ENCODE peak calls at places on chromosomes 2 and 18, in four cellular contexts. J is dorsolateral prefrontal cortex, S is brain microvascular endothelial cell, R is WERI-Rb-1. A is an unnamed sample.
A peak's percentile ranks its signal among the peaks of the same experiment; 100 is the strongest.

GRCh38 chr2:221833972-221834371 is 261.9 kb upstream of the EPHA4 start:
- DNase-seq in J (no peak), S (no peak), R (no peak), A (no peak)

GRCh38 chr2:212863185-212863588 is 288.2 kb downstream of the IKZF2 start:
- DNase-seq in J (no peak), S (peak; percentile 12), R (peak; percentile 46), A (no peak)

GRCh38 chr2:393711-394696 is 106.1 kb upstream of the ALKAL2 start:
- DNase-seq in J (no peak), S (peak; percentile 51), R (no peak), A (no peak)

GRCh38 chr18:9984025-9984424 is 70.2 kb downstream of the VAPA start:
- DNase-seq in J (no peak), S (no peak), R (no peak), A (no peak)

GRCh38 chr2:176117162-176117822 is 714 bp downstream of the HOXD10 start:
- DNase-seq in J (no peak), S (no peak), R (no peak), A (no peak)

GRCh38 chr2:121731366-121731765 is 5.3 kb downstream of the NIFK start:
- DNase-seq in J (no peak), S (no peak), R (no peak), A (no peak)

GRCh38 chr2:206856474-206856873 is 82.8 kb upstream of the CPO start:
- DNase-seq in J (no peak), S (peak; percentile 73), R (no peak), A (no peak)

GRCh38 chr18:805008-805754 is 6.9 kb downstream of the YES1 start:
- DNase-seq in J (no peak), S (no peak), R (no peak), A (no peak)

GRCh38 chr2:231707625-231708049 is 688 bp upstream of the PTMA start:
- DNase-seq in J (no peak), S (no peak), R (no peak), A (no peak)

GRCh38 chr2:149538138-149538833 is 49.3 kb downstream of the MMADHC start:
- DNase-seq in J (no peak), S (no peak), R (no peak), A (no peak)

GRCh38 chr2:74576830-74577229 is 22.3 kb downstream of the DOK1 start:
- DNase-seq in J (no peak), S (no peak), R (no peak), A (no peak)

GRCh38 chr2:193966590-193966989 is 1690.4 kb upstream of the SLC39A10 start:
- DNase-seq in J (no peak), S (peak; percentile 68), R (no peak), A (no peak)

GRCh38 chr2:191298306-191298705 is 53.1 kb downstream of the MYO1B start:
- DNase-seq in J (no peak), S (peak; percentile 50), R (no peak), A (no peak)

GRCh38 chr2:174683392-174683759 is 80.9 kb downstream of the CHRNA1 start:
- DNase-seq in J (no peak), S (peak; percentile 27), R (no peak), A (no peak)

GRCh38 chr2:158501301-158501700 is 44.5 kb downstream of the PKP4 start:
- DNase-seq in J (peak; percentile 83), S (no peak), R (no peak), A (no peak)

GRCh38 chr2:67256892-67257291 is 140.2 kb upstream of the ETAA1 start:
- DNase-seq in J (no peak), S (peak; percentile 25), R (no peak), A (no peak)

GRCh38 chr2:47198985-47199451 is 43.9 kb upstream of the STPG4 start:
- DNase-seq in J (no peak), S (peak; percentile 99), R (no peak), A (no peak)

GRCh38 chr18:74457043-74457742 is at the start of gene DIPK1C:
- DNase-seq in J (peak; percentile 67), S (no peak), R (no peak), A (no peak)

DNA sequence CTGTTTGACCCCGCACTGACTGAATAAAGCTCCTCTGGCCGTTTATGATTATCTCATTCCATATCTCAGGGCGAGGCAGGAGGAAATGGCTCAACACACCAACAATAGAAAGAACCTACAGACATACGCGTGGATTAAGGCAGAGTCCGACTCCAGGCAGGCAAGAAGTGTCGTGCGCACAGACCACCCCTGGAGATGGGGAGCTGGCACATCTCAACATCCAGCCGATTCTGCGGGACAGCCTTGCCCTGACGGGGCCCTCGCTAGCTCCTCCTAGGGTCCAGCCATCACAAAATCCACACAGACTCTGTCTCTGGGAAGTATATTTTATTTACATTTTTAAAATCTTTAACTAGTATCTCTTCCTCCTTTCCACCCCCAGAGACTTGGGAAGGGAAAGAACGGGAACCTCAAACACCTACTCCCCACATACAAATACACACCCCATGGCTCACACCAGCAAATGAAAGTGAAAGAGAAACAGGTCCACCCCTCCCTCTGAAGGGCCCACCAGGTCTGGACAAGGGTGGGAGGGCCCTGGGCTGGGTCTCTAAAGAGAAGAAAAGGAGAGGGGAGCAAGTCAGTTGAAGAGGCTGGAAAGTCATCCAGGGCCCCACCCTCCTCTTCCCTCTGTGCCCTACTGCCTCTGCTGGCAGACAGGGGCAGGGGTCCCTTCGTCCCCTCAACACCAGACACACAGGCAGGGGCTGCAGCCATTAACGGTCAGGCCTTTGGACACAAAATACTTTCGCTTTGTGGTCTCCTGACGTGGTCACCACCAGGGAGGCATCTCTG is 3.2 kb downstream of the GPBAR1 start:
- DNase-seq in J (no peak), S (no peak), R (no peak), A (no peak)
- TF ChIP-seq CTCF in J (no peak), S (peak; percentile 35), R (no peak), A (no peak)

GRCh38 chr18:49859006-49859359 is 45.6 kb upstream of the ACAA2 start:
- DNase-seq in J (no peak), S (no peak), R (no peak), A (no peak)
- TF ChIP-seq CTCF in J (no peak), S (no peak), R (no peak), A (no peak)

DNA sequence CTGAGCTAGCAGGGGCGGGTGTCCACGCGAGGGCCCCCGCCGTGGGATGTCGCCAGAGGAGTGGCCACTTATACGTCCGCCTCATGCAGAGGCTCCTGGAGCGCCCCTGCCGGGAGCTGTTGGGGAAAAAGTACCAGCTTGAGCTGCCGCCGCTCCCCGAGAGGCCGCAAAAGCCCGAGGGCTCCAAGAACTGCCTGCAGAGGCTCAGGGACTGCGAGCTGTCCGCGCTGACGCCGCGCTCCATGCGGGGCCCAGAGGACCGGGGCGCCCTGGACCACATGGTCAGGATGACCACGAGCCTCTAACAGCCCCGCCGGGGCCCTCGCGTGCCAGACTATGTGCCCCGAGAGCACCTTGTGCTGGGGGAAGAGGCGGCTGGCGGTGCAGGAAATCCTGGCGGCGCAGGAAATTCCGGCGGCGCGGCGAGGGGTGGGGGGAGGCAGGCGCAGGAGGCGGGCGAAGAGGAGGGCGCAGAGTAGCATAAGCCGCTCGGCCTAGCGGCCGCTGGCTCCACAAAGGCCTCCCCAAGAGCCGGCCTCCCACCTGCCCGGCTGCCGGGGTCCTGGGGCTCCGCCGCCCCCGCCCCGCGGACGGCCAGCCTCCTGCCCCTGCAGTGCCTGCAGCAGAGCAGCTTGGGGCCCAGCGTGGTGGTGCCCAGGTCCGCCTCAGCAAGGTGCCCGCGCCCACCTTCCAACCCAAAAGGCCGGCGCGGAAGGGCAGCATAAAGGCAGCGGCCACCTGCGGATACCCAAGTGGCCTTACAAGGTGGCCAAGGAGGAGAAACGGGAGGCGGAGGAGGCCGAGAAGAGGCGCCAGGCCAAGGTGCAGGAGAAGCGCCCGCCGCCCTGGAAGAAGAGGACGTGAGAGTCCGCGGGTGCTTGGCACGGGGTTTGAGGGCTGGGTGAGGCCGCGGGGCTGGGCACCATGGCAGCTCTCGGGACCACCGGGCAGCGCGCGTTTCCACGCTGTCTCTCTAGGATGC is 42.1 kb upstream of the TRIM43B start:
- DNase-seq in J (peak; percentile 72), S (peak; percentile 63), R (no peak), A (no peak)
- TF ChIP-seq CTCF in J (peak; percentile 41), S (peak; percentile 59), R (no peak), A (no peak)

DNA sequence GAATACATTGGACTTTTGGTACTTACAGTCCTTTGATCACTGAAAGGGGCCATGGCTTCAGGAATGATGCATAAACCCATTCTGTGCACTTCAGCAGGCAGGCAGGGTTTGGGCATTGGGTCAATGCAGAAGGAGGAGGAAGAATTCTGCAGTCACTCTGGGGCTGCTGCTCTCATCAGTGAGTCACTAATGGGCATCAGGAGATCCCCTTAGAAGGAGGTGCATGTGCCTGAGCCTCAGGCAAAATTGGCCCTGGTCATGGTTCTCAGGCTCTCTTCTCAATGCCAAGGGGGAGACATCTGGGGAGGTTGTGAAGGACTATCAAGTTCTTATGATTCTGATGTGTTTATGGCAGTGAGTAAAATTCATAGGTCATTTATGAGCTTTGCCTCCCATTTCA is 52.0 kb upstream of the TNP1 start:
- DNase-seq in J (no peak), S (no peak), R (no peak), A (no peak)
- TF ChIP-seq CTCF in J (no peak), S (no peak), R (no peak), A (no peak)

GRCh38 chr2:118661184-118661583 is 186.3 kb downstream of the EN1 start:
- DNase-seq in J (no peak), S (no peak), R (no peak), A (no peak)
- TF ChIP-seq CTCF in J (no peak), S (peak; percentile 42), R (no peak), A (no peak)

GRCh38 chr2:241882090-241882625 is 12.6 kb downstream of the RTP5 start:
- DNase-seq in J (no peak), S (no peak), R (peak; percentile 70), A (no peak)
- TF ChIP-seq CTCF in J (no peak), S (peak; percentile 16), R (peak; percentile 31), A (no peak)